ENCODE peak calls at places on chromosomes 5 and 9, in four cellular contexts. Y, A, F and K are unnamed samples.

GRCh38 chr9:31715250-31715649 is 669.2 kb upstream of the ACO1 start:
- DNase-seq in Y (no peak), A (no peak), F (no peak), K (no peak)

GRCh38 chr5:27275353-27275752 is 237.0 kb upstream of the CDH9 start:
- DNase-seq in Y (no peak), A (no peak), F (no peak), K (no peak)

GRCh38 chr5:136309932-136310598 is 55.3 kb downstream of the TRPC7 start:
- DNase-seq in Y (no peak), A (no peak), F (no peak), K (no peak)

GRCh38 chr5:151092750-151093149 is 11.9 kb upstream of the TNIP1 start:
- DNase-seq in Y (peak), A (no peak), F (no peak), K (peak)

GRCh38 chr9:99635032-99635431 is 186.7 kb upstream of the NR4A3 start:
- DNase-seq in Y (peak), A (no peak), F (no peak), K (no peak)

GRCh38 chr9:101307524-101308213 is 77.1 kb downstream of the BAAT start:
- DNase-seq in Y (no peak), A (no peak), F (no peak), K (no peak)

GRCh38 chr9:129235931-129236331 is 57.9 kb upstream of the IER5L start:
- DNase-seq in Y (no peak), A (peak), F (no peak), K (no peak)

GRCh38 chr5:131541071-131541470 is 94.0 kb downstream of the RAPGEF6 start:
- DNase-seq in Y (peak), A (no peak), F (no peak), K (no peak)

GRCh38 chr9:99095565-99095964 is 9.3 kb upstream of the TGFBR1 start:
- DNase-seq in Y (no peak), A (no peak), F (no peak), K (no peak)

GRCh38 chr9:78598120-78598519 is 301.2 kb downstream of the PSAT1 start:
- DNase-seq in Y (no peak), A (no peak), F (no peak), K (no peak)

GRCh38 chr9:34463098-34463900 is 4.7 kb downstream of the DNAI1 start:
- DNase-seq in Y (peak), A (no peak), F (peak), K (peak)

GRCh38 chr9:80707120-80707519 is 982.2 kb downstream of the TLE1 start:
- DNase-seq in Y (peak), A (no peak), F (no peak), K (no peak)

GRCh38 chr9:120742951-120743416 is 28.7 kb upstream of the MEGF9 start:
- DNase-seq in Y (peak), A (no peak), F (no peak), K (peak)

GRCh38 chr9:80117031-80117430 is 545.3 kb downstream of the TLE4 start:
- DNase-seq in Y (no peak), A (no peak), F (no peak), K (no peak)

GRCh38 chr9:109179801-109180523 is 12.9 kb upstream of the FRRS1L start:
- DNase-seq in Y (no peak), A (no peak), F (no peak), K (no peak)

GRCh38 chr9:132651259-132651658 is 18.5 kb downstream of the DDX31 start:
- DNase-seq in Y (peak), A (no peak), F (no peak), K (peak)

GRCh38 chr5:134738963-134739661 is 764 bp downstream of the CAMLG start:
- DNase-seq in Y (peak), A (peak), F (no peak), K (peak)

GRCh38 chr5:150604894-150605440 is 35.5 kb upstream of the SYNPO start:
- DNase-seq in Y (no peak), A (no peak), F (no peak), K (no peak)

GRCh38 chr5:170634236-170634990 is 130.6 kb downstream of the KCNIP1 start:
- DNase-seq in Y (no peak), A (no peak), F (no peak), K (no peak)

GRCh38 chr5:38424237-38425080 is 132.0 kb downstream of the LIFR start:
- DNase-seq in Y (no peak), A (no peak), F (no peak), K (no peak)

GRCh38 chr9:73149371-73150067 is 2.1 kb upstream of the ANXA1 start:
- DNase-seq in Y (peak), A (no peak), F (no peak), K (peak)

GRCh38 chr9:37187269-37187668 is 66.9 kb downstream of the ZCCHC7 start:
- DNase-seq in Y (no peak), A (no peak), F (no peak), K (no peak)

GRCh38 chr5:135307143-135307903 is 91.7 kb downstream of the MACROH2A1 start:
- DNase-seq in Y (no peak), A (no peak), F (no peak), K (no peak)

GRCh38 chr9:130039504-130040147 is 3.4 kb downstream of the FNBP1 start:
- DNase-seq in Y (no peak), A (no peak), F (no peak), K (no peak)

GRCh38 chr9:26054600-26055516 is 376.6 kb upstream of the TUSC1 start:
- DNase-seq in Y (peak), A (no peak), F (no peak), K (no peak)

GRCh38 chr9:1726993-1727759 is 288.0 kb upstream of the SMARCA2 start:
- DNase-seq in Y (no peak), A (no peak), F (no peak), K (no peak)

GRCh38 chr5:96335873-96336272 is 97.2 kb downstream of the PCSK1 start:
- DNase-seq in Y (peak), A (no peak), F (no peak), K (no peak)

GRCh38 chr9:34623386-34624235 is 3.3 kb upstream of the DCTN3 start:
- DNase-seq in Y (no peak), A (no peak), F (no peak), K (no peak)

GRCh38 chr5:61275841-61276240 is 56.2 kb upstream of the ZSWIM6 start:
- DNase-seq in Y (peak), A (no peak), F (peak), K (peak)

GRCh38 chr5:32170303-32171170 is 3.6 kb downstream of the GOLPH3 start:
- DNase-seq in Y (peak), A (no peak), F (no peak), K (peak)

GRCh38 chr9:96383165-96383939 is at the start of gene SLC35D2:
- DNase-seq in Y (peak), A (no peak), F (no peak), K (peak)

GRCh38 chr5:113090336-113091106 is 113.9 kb downstream of the DCP2 start:
- DNase-seq in Y (no peak), A (no peak), F (no peak), K (no peak)

GRCh38 chr9:133714606-133715294 is 23.4 kb downstream of the SARDH start:
- DNase-seq in Y (peak), A (no peak), F (no peak), K (no peak)

GRCh38 chr9:114681594-114682332 is at the start of gene TEX48:
- DNase-seq in Y (peak), A (peak), F (no peak), K (peak)

GRCh38 chr5:81555865-81556264 is 161.9 kb upstream of the ACOT12 start:
- DNase-seq in Y (no peak), A (no peak), F (no peak), K (no peak)

GRCh38 chr9:127135056-127135745 is 12.8 kb upstream of the ANGPTL2 start:
- DNase-seq in Y (no peak), A (no peak), F (no peak), K (no peak)

GRCh38 chr5:5589857-5590256 is 167.4 kb downstream of the ICE1 start:
- DNase-seq in Y (no peak), A (no peak), F (no peak), K (no peak)

GRCh38 chr5:98763001-98763630 is 10.3 kb upstream of the RGMB start:
- DNase-seq in Y (peak), A (no peak), F (no peak), K (peak)

GRCh38 chr9:34318163-34318790 is 10.8 kb downstream of the KIF24 start:
- DNase-seq in Y (no peak), A (no peak), F (no peak), K (no peak)

GRCh38 chr5:2017540-2018389 is 135.0 kb upstream of the IRX4 start:
- DNase-seq in Y (peak), A (no peak), F (no peak), K (no peak)

GRCh38 chr5:15683332-15683731 is 183.4 kb downstream of the FBXL7 start:
- DNase-seq in Y (peak), A (no peak), F (no peak), K (no peak)
- TF ChIP-seq CTCF in Y (peak), A (no peak), F (no peak), K (no peak)

DNA sequence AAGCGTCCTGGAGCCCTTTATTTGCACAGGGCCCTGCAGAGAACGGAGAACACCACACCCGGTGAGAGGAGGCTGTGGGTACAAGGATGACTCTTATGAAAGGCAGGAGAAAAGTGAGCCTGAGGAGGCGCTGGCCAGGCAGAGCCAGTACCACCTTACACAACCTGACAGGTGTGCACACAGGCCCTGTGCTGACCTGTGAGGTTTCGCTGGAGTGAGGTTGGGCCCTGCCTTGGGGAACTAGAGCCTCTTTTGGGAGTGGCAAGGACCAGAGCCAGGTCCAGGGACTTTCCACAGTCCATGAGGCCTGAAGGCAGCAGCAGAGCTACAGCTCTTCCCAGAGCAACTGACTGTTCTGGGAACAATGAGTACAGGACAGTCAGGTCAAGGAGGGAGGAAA is 3.1 kb downstream of the SRD5A1 start:
- DNase-seq in Y (no peak), A (no peak), F (no peak), K (no peak)
- TF ChIP-seq CTCF in Y (no peak), A (no peak), F (no peak), K (no peak)

GRCh38 chr5:12162863-12163262 is 258.6 kb upstream of the CTNND2 start:
- DNase-seq in Y (no peak), A (no peak), F (no peak), K (no peak)
- TF ChIP-seq CTCF in Y (no peak), A (no peak), F (no peak), K (no peak)

DNA sequence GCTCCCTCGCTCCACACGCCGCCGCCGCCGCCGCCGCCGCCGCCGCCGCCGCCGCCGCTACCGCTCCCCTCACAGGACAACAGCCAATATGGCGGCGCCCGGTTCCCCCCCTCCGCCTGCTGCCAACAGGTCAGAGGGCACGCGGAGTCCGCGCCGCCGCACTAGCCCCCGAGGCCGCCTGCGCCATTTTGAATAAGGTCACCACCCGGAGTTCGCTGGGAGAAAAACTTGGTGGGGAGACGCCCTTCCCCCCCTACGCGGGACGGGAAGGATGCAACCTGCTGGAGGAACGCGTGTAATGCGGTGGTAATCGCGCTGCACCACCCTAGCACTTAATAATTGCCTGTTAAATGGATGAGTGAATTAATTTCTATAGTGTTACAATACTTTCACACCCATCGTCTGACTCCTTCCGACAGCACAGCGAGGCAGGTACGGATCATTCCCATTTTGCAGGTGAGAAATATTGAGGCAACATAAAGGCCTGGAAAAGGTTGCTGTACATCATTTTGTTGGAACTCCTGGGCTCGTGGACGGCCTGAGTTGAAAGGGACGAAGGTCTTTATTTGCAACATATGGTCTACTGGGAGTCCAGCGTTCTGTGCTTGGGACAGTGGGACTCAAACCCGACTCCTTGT is at the start of gene FAM193B:
- DNase-seq in Y (peak), A (peak), F (peak), K (peak)
- TF ChIP-seq CTCF in Y (peak), A (no peak), F (peak), K (peak)

GRCh38 chr5:126368239-126368812 is 54.9 kb upstream of the GRAMD2B start:
- DNase-seq in Y (no peak), A (no peak), F (no peak), K (no peak)

GRCh38 chr5:126373621-126374416 is 49.4 kb upstream of the GRAMD2B start:
- DNase-seq in Y (peak), A (no peak), F (no peak), K (peak)

GRCh38 chr5:126369083-126369482 is 54.1 kb upstream of the GRAMD2B start:
- DNase-seq in Y (no peak), A (no peak), F (no peak), K (no peak)

GRCh38 chr5:126370796-126371718 is 52.2 kb upstream of the GRAMD2B start:
- DNase-seq in Y (peak), A (no peak), F (no peak), K (peak)

DNA sequence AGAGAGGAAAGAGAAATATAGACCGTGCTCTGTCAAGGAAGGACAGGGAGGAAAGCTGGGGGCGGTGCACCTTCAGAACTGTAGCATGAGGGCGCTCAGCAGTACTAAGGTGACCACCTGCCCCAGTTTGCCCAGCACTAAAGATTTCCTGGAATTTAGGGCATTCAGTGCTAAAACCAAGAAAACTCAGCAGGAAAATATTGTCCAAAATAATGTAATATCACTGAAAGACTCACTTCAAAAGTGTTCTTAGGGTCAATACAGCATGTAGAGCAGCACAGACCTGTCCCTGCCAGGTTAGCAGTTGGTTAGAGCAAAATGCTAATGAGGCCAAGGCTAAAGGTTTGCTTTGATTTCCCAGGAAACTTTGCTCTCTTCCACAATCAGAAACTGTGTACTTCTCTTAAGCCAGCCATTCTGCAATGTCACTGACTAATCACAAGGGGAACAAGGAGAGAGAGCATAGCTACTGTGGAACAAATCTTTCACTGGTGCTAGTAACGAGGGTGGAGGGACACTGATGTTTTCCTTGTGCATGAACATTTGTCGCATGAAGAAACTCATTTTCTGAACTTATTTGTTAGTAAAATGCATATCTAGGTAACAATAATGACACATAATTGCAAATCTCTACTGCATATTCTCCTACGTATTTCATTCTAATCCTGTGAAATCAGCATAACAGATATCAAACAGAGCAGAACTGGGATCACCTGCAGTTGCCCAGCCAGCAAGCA is 53.0 kb upstream of the GRAMD2B start:
- DNase-seq in Y (peak), A (no peak), F (no peak), K (peak)
- TF ChIP-seq CTCF in Y (peak), A (no peak), F (peak), K (peak)

GRCh38 chr9:135797507-135798302 is 95.7 kb downstream of the KCNT1 start:
- DNase-seq in Y (peak), A (no peak), F (no peak), K (peak)
- TF ChIP-seq CTCF in Y (peak), A (no peak), F (peak), K (peak)

GRCh38 chr5:29208026-29208425 is 1985.5 kb upstream of the CDH6 start:
- DNase-seq in Y (no peak), A (no peak), F (no peak), K (no peak)

GRCh38 chr5:29197636-29198035 is 1995.8 kb upstream of the CDH6 start:
- DNase-seq in Y (no peak), A (no peak), F (no peak), K (peak)

DNA sequence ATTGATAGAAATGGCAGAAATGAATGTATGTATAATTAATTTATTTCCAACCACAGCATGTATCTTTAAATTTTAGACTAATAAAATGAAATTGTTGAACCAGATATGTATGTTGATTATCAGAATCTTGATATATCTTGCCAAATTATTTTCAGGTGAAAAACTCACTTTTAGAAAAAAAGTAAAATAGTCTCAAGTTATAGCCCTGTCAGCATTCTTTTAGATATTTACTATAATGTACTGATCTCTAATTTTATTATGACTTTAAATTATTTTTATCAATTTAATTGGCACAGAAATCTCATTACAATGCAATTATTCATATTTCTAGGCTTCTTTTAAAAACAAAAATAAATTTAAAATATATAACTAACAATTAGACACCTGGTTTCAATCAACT is 1990.4 kb upstream of the CDH6 start:
- DNase-seq in Y (no peak), A (no peak), F (no peak), K (no peak)
- TF ChIP-seq CTCF in Y (no peak), A (no peak), F (no peak), K (no peak)